ENCODE peak calls at places on chromosome 20, in eight cellular contexts. A is left ventricle myocardium inferior, W is brain microvascular endothelial cell, K is transverse colon, U is keratinocyte, S is aorta, L is heart right ventricle, F is IMR-90. J is an unnamed sample.

GRCh38 chr20:22456109-22456508 is 128.3 kb downstream of the FOXA2 start:
- DNase-seq in A (no peak), W (no peak), K (no peak), U (no peak), S (no peak), L (no peak), F (no peak), J (no peak)

GRCh38 chr20:52972190-52972937 is at the start of gene TSHZ2:
- DNase-seq in A (peak), W (peak), K (no peak), U (no peak), S (peak), L (peak), F (peak), J (peak)

GRCh38 chr20:58472273-58473018 is 42.8 kb downstream of the APCDD1L start:
- DNase-seq in A (no peak), W (no peak), K (no peak), U (no peak), S (no peak), L (no peak), F (no peak), J (no peak)

GRCh38 chr20:39632176-39632575 is 670.0 kb downstream of the DHX35 start:
- DNase-seq in A (no peak), W (no peak), K (no peak), U (no peak), S (no peak), L (no peak), F (no peak), J (no peak)

GRCh38 chr20:46268131-46268611 is 40.1 kb downstream of the CDH22 start:
- DNase-seq in A (no peak), W (no peak), K (no peak), U (no peak), S (no peak), L (no peak), F (no peak), J (no peak)

GRCh38 chr20:60034231-60035110 is 76.2 kb downstream of the CDH26 start:
- DNase-seq in A (peak), W (no peak), K (no peak), U (no peak), S (no peak), L (peak), F (no peak), J (no peak)

GRCh38 chr20:37179671-37180524 is 550 bp upstream of the MROH8 start:
- DNase-seq in A (no peak), W (peak), K (no peak), U (peak), S (no peak), L (no peak), F (peak), J (peak)

GRCh38 chr20:31567380-31567720 is 37.7 kb upstream of the ID1 start:
- DNase-seq in A (no peak), W (no peak), K (no peak), U (no peak), S (no peak), L (no peak), F (no peak), J (no peak)

GRCh38 chr20:38139919-38140753 is 24.9 kb downstream of the TGM2 start:
- DNase-seq in A (no peak), W (peak), K (peak), U (no peak), S (peak), L (no peak), F (no peak), J (no peak)

GRCh38 chr20:37774143-37774542 is 80.3 kb downstream of the CTNNBL1 start:
- DNase-seq in A (no peak), W (no peak), K (no peak), U (no peak), S (no peak), L (no peak), F (no peak), J (no peak)

GRCh38 chr20:63740501-63741353 is 1.2 kb downstream of the SLC2A4RG start:
- DNase-seq in A (peak), W (peak), K (peak), U (peak), S (peak), L (peak), F (peak), J (no peak)

GRCh38 chr20:22581437-22582385 is 2.7 kb downstream of the FOXA2 start:
- DNase-seq in A (no peak), W (no peak), K (no peak), U (no peak), S (no peak), L (no peak), F (no peak), J (no peak)

GRCh38 chr20:46378390-46379009 is 27.9 kb downstream of the ELMO2 start:
- DNase-seq in A (no peak), W (no peak), K (no peak), U (no peak), S (no peak), L (no peak), F (no peak), J (no peak)

GRCh38 chr20:38315290-38315966 is 11.5 kb downstream of the BPI start:
- DNase-seq in A (no peak), W (peak), K (no peak), U (no peak), S (no peak), L (no peak), F (peak), J (no peak)

GRCh38 chr20:23658989-23659609 is 21.3 kb upstream of the CST3 start:
- DNase-seq in A (no peak), W (no peak), K (no peak), U (no peak), S (no peak), L (no peak), F (no peak), J (no peak)

GRCh38 chr20:60589624-60590023 is 631.4 kb downstream of the CDH26 start:
- DNase-seq in A (no peak), W (no peak), K (no peak), U (no peak), S (no peak), L (peak), F (peak), J (no peak)

GRCh38 chr20:54172856-54173652 is 732 bp downstream of the CYP24A1 start:
- DNase-seq in A (no peak), W (no peak), K (no peak), U (no peak), S (no peak), L (no peak), F (no peak), J (no peak)

GRCh38 chr20:35697696-35698297 is 1.4 kb downstream of the NFS1 start:
- DNase-seq in A (no peak), W (no peak), K (no peak), U (no peak), S (no peak), L (no peak), F (no peak), J (no peak)

GRCh38 chr20:42173440-42173839 is 555.3 kb upstream of the CHD6 start:
- DNase-seq in A (no peak), W (no peak), K (no peak), U (no peak), S (no peak), L (no peak), F (no peak), J (no peak)

GRCh38 chr20:13868331-13868730 is 83.5 kb downstream of the NDUFAF5 start:
- DNase-seq in A (no peak), W (peak), K (no peak), U (no peak), S (peak), L (no peak), F (peak), J (no peak)

GRCh38 chr20:9483131-9483530 is 31.3 kb upstream of the LAMP5 start:
- DNase-seq in A (no peak), W (no peak), K (no peak), U (no peak), S (no peak), L (no peak), F (peak), J (no peak)

GRCh38 chr20:52852695-52853094 is 119.5 kb upstream of the TSHZ2 start:
- DNase-seq in A (no peak), W (no peak), K (no peak), U (no peak), S (no peak), L (no peak), F (no peak), J (no peak)

GRCh38 chr20:8244637-8245036 is 112.6 kb downstream of the PLCB1 start:
- DNase-seq in A (no peak), W (peak), K (no peak), U (no peak), S (no peak), L (peak), F (peak), J (no peak)

GRCh38 chr20:63177134-63177784 is 38.7 kb downstream of the YTHDF1 start:
- DNase-seq in A (no peak), W (no peak), K (no peak), U (no peak), S (no peak), L (no peak), F (no peak), J (no peak)

GRCh38 chr20:32534661-32535240 is 50.4 kb downstream of the NOL4L start:
- DNase-seq in A (no peak), W (no peak), K (no peak), U (no peak), S (no peak), L (no peak), F (no peak), J (no peak)

GRCh38 chr20:12969071-12969669 is 39.6 kb upstream of the SPTLC3 start:
- DNase-seq in A (no peak), W (no peak), K (no peak), U (no peak), S (no peak), L (no peak), F (no peak), J (no peak)

GRCh38 chr20:36093025-36093803 is 61.3 kb upstream of the EPB41L1 start:
- DNase-seq in A (peak), W (peak), K (peak), U (no peak), S (peak), L (peak), F (no peak), J (no peak)

GRCh38 chr20:38043512-38044300 is 10.2 kb downstream of the RPRD1B start:
- DNase-seq in A (no peak), W (peak), K (no peak), U (peak), S (no peak), L (no peak), F (peak), J (peak)

GRCh38 chr20:53857723-53858236 is 212.6 kb downstream of the BCAS1 start:
- DNase-seq in A (no peak), W (no peak), K (peak), U (no peak), S (no peak), L (no peak), F (no peak), J (no peak)

GRCh38 chr20:20083796-20084195 is 31.5 kb downstream of the CFAP61 start:
- DNase-seq in A (no peak), W (no peak), K (no peak), U (no peak), S (no peak), L (no peak), F (peak), J (no peak)

GRCh38 chr20:53834749-53835148 is 235.6 kb downstream of the BCAS1 start:
- DNase-seq in A (no peak), W (no peak), K (no peak), U (no peak), S (no peak), L (no peak), F (no peak), J (no peak)

GRCh38 chr20:43778375-43778774 is 51.6 kb upstream of the GTSF1L start:
- DNase-seq in A (no peak), W (no peak), K (no peak), U (no peak), S (no peak), L (no peak), F (no peak), J (no peak)

GRCh38 chr20:64077876-64078551 is 1.3 kb downstream of the RGS19 start:
- DNase-seq in A (no peak), W (no peak), K (peak), U (no peak), S (no peak), L (no peak), F (no peak), J (no peak)

DNA sequence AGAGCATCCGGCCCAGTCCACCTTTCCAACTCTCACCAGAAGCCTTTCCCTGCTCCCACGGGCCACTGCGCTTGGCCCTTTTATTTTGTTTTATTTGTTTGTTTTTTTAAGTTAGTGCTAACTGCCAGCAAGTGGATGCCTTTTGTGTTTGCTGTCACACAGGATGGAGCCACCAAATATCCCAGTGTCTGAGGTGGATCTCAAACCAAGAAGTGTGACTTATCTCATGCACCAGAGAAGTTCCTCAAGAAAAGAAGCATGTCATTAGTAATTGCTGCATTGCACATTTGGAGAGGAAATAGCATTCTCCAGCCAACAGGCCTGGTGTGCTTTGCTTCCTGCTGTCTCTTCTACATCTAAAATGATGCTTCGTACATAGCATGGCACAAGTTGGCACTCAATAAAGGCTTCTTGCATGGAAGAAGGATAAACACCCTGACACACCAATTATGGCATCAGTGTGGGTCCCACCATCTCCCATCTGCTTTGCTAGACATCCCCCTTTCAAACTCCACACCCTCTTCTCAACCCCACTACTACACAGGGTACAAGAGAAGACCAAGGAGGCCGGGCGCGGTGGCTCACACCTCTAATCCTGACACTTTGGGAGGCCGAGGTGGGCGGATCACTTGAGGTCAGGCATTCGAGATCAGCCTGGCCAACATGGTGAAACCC is 1.9 kb upstream of the ATP9A start:
- DNase-seq in A (no peak), W (no peak), K (no peak), U (no peak), S (no peak), L (no peak), F (no peak), J (no peak)
- H3K27ac ChIP-seq in A (no peak), W (no peak), K (no peak), U (no peak), S (no peak), L (no peak), F (no peak), J (no peak)

GRCh38 chr20:15396026-15396425 is 1058.6 kb upstream of the FLRT3 start:
- DNase-seq in A (no peak), W (no peak), K (no peak), U (no peak), S (no peak), L (no peak), F (no peak), J (peak)
- H3K27ac ChIP-seq in A (no peak), W (no peak), K (no peak), U (no peak), S (no peak), L (no peak), F (no peak), J (no peak)

DNA sequence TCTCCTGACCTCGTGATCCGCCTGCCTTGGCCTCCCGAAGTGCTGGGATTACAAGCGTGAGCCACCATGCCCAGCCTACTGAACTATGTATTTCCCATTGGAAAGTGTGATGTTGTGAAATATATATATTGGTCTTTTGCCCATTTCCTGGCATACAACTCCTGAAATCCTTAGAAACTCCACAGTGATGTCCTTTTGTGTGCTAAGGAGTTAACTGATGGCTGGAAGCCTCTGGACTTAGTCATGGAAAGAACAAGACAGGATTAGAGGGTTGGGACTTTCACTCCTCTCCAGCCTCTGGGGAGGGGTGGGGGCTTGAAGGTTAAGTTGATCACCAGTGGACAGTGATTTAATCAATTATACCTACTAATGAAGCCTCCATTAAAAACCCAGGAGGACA is 7.1 kb downstream of the PANK2 start:
- DNase-seq in A (no peak), W (no peak), K (no peak), U (no peak), S (no peak), L (no peak), F (peak), J (no peak)
- H3K27ac ChIP-seq in A (peak), W (no peak), K (no peak), U (no peak), S (peak), L (no peak), F (no peak), J (peak)

GRCh38 chr20:61819921-61820825 is 245.5 kb downstream of the TAF4 start:
- DNase-seq in A (no peak), W (no peak), K (no peak), U (no peak), S (peak), L (no peak), F (no peak), J (no peak)
- H3K27ac ChIP-seq in A (no peak), W (no peak), K (no peak), U (no peak), S (no peak), L (no peak), F (no peak), J (no peak)

GRCh38 chr20:25055711-25056492 is 2.0 kb downstream of the ACSS1 start:
- DNase-seq in A (no peak), W (no peak), K (peak), U (no peak), S (no peak), L (no peak), F (peak), J (no peak)
- H3K27ac ChIP-seq in A (peak), W (no peak), K (peak), U (no peak), S (no peak), L (peak), F (no peak), J (no peak)

DNA sequence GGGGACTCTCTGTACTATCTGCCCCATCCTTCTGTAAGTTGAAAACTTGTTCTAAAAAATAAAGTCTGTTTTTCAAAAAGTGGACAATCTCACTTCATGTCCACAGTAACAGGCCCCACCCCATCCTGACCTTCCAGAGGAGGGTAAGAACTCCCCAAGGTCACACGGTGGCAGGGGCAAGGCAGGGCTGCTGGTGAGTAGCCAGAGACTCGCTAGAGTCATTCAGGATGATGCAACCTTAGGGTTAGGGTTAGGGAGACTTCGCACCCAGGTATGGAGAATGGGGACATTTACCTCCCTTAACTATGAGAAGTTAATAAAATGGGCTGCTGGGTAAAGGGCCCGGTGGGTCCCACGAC is 15.4 kb downstream of the PEDS1 start:
- DNase-seq in A (no peak), W (no peak), K (no peak), U (no peak), S (no peak), L (no peak), F (no peak), J (no peak)
- H3K27ac ChIP-seq in A (peak), W (peak), K (peak), U (peak), S (no peak), L (peak), F (peak), J (peak)

GRCh38 chr20:47917549-47918070 is 132.3 kb upstream of the SULF2 start:
- DNase-seq in A (no peak), W (no peak), K (no peak), U (no peak), S (no peak), L (no peak), F (no peak), J (no peak)
- H3K27ac ChIP-seq in A (no peak), W (no peak), K (no peak), U (no peak), S (no peak), L (no peak), F (no peak), J (peak)

DNA sequence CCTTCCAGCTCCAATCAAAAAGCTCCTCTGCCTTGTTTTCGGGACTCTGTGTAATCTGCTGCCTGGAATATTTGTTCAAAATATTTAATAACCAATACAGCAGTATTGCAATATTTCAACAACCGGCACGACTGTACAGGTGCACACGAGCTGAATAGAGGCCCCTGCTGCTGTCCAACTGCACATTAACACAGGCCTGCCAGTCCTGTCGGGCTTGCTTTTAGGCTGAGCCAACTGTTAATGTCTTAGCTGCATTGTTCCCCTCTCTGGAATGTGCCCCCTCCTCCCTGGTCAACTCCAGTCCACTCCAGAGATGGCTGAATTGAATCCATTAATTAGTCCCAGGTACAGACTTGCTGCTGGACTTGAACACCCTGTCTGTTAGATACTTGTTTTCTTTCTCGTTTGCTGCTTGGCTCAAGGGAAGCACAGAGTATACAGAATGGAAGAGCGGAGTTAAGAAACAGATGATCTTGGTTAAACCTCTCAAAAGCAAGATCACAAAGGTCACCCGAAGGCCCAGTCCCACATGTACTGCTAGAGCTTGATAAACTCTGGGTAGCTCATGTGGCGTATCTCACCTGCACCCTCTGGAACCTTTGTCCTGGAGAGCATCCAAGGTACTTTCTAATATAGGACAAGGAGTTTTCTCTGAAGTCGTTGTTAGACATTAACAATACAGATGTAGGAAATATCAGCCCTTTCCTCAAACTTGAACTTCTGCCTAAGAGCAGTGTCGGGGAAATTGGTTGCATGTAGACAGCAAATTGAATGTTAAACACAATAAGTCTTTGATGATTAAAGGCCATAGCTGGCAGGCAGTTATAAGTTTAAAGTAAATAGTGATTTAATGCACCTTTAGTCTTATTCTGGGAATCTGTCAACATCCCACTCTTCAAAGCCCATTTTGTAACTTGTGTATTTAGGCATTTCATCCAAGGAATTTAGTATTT is 31.9 kb downstream of the SHLD1 start:
- DNase-seq in A (no peak), W (no peak), K (no peak), U (no peak), S (no peak), L (peak), F (no peak), J (no peak)
- H3K27ac ChIP-seq in A (peak), W (no peak), K (peak), U (no peak), S (no peak), L (no peak), F (no peak), J (no peak)

J was measured in epithelial cell of prostate.